ENCODE peak calls at places on chromosomes 13 and 19, in seven cellular contexts. M is RCC 7860, I is iris pigment epithelial cell, D is Daoy, N is GF-D8, X is right cardiac atrium, S is mucosa of gallbladder. R is an unnamed sample.

GRCh38 chr19:50300814-50301606 is 28.2 kb downstream of the KCNC3 start:
- DNase-seq in M (peak), I (peak), D (peak), N (no peak), X (no peak), S (no peak), R (no peak)

GRCh38 chr19:31533114-31533513 is 183.9 kb upstream of the TSHZ3 start:
- DNase-seq in M (no peak), I (peak), D (peak), N (no peak), X (no peak), S (no peak), R (no peak)

GRCh38 chr13:90545070-90545840 is 802.2 kb upstream of the MIR17HG start:
- DNase-seq in M (no peak), I (peak), D (no peak), N (no peak), X (no peak), S (no peak), R (no peak)

GRCh38 chr19:15452111-15453047 is 2.6 kb upstream of the WIZ start:
- DNase-seq in M (no peak), I (peak), D (peak), N (no peak), X (peak), S (peak), R (peak)

GRCh38 chr13:20121154-20121515 is 39.7 kb downstream of the GJA3 start:
- DNase-seq in M (no peak), I (no peak), D (no peak), N (no peak), X (no peak), S (no peak), R (no peak)

GRCh38 chr19:2270157-2270571 is 11.8 kb downstream of the PEAK3 start:
- DNase-seq in M (no peak), I (no peak), D (no peak), N (no peak), X (peak), S (no peak), R (no peak)

GRCh38 chr19:35040826-35041547 is 534 bp upstream of the HPN start:
- DNase-seq in M (no peak), I (peak), D (no peak), N (no peak), X (peak), S (peak), R (no peak)

GRCh38 chr13:95937700-95938320 is 115.4 kb downstream of the UGGT2 start:
- DNase-seq in M (no peak), I (no peak), D (no peak), N (no peak), X (no peak), S (no peak), R (no peak)

GRCh38 chr19:17052439-17052838 is 22.8 kb downstream of the HAUS8 start:
- DNase-seq in M (no peak), I (peak), D (peak), N (no peak), X (peak), S (peak), R (no peak)

GRCh38 chr19:46975918-46976782 is 43.5 kb upstream of the NPAS1 start:
- DNase-seq in M (peak), I (peak), D (peak), N (no peak), X (peak), S (peak), R (peak)

GRCh38 chr13:101155920-101156319 is 260.4 kb downstream of the NALCN start:
- DNase-seq in M (no peak), I (peak), D (no peak), N (no peak), X (no peak), S (no peak), R (no peak)

GRCh38 chr13:47017476-47017875 is 120.6 kb upstream of the HTR2A start:
- DNase-seq in M (no peak), I (peak), D (no peak), N (no peak), X (no peak), S (no peak), R (no peak)

GRCh38 chr13:114099191-114099590 is 33.2 kb downstream of the RASA3 start:
- DNase-seq in M (peak), I (peak), D (peak), N (no peak), X (peak), S (peak), R (peak)